ENCODE peak calls at places on chromosomes 7 and 10, in seven cellular contexts. One of them, this sample, is unnamed.

GRCh38 chr10:58665361-58665760 is 152.7 kb downstream of the BICC1 start:
- DNase-seq in H1: no peak
- DNase-seq in GM12878: no peak
- DNase-seq in K562: no peak
- DNase-seq in A549: no peak
- DNase-seq in HCT116: no peak
- DNase-seq in HepG2: no peak
- DNase-seq in this sample: no peak

GRCh38 chr7:131753620-131754222 is 197.3 kb upstream of the PODXL start:
- DNase-seq in H1: peak; percentile 66
- DNase-seq in HepG2: peak; percentile 13
- DNase-seq in K562: no peak
- DNase-seq in GM12878: no peak
- DNase-seq in HCT116: peak; percentile 22
- DNase-seq in A549: peak; percentile 52
- DNase-seq in this sample: no peak

GRCh38 chr7:19707240-19707639 is 1.6 kb downstream of the POLR1F start:
- DNase-seq in K562: peak; percentile 24
- DNase-seq in HepG2: peak; percentile 27
- DNase-seq in H1: no peak
- DNase-seq in A549: no peak
- DNase-seq in GM12878: no peak
- DNase-seq in HCT116: no peak
- DNase-seq in this sample: peak; percentile 15

GRCh38 chr10:43671659-43672555 is 23.2 kb upstream of the ZNF32 start:
- DNase-seq in GM12878: no peak
- DNase-seq in A549: peak; percentile 70
- DNase-seq in K562: peak; percentile 85
- DNase-seq in H1: peak; percentile 63
- DNase-seq in HepG2: peak; percentile 69
- DNase-seq in HCT116: peak; percentile 47
- DNase-seq in this sample: peak; percentile 75

GRCh38 chr7:69336976-69337375 is 261.3 kb upstream of the AUTS2 start:
- DNase-seq in A549: no peak
- DNase-seq in GM12878: no peak
- DNase-seq in K562: no peak
- DNase-seq in H1: no peak
- DNase-seq in HCT116: no peak
- DNase-seq in HepG2: no peak
- DNase-seq in this sample: no peak

GRCh38 chr7:45917658-45918057 is 3.4 kb downstream of the IGFBP3 start:
- DNase-seq in GM12878: no peak
- DNase-seq in HepG2: peak; percentile 28
- DNase-seq in H1: peak; percentile 96
- DNase-seq in A549: peak; percentile 69
- DNase-seq in HCT116: no peak
- DNase-seq in K562: peak; percentile 78
- DNase-seq in this sample: peak; percentile 64

GRCh38 chr10:54454271-54454670 is 346.8 kb downstream of the PCDH15 start:
- DNase-seq in H1: no peak
- DNase-seq in A549: no peak
- DNase-seq in GM12878: no peak
- DNase-seq in K562: no peak
- DNase-seq in HCT116: no peak
- DNase-seq in HepG2: no peak
- DNase-seq in this sample: no peak

GRCh38 chr10:49837096-49837495 is 75.0 kb upstream of the OGDHL start:
- DNase-seq in GM12878: no peak
- DNase-seq in HCT116: no peak
- DNase-seq in HepG2: peak; percentile 84
- DNase-seq in A549: peak; percentile 62
- DNase-seq in H1: no peak
- DNase-seq in K562: no peak
- DNase-seq in this sample: peak; percentile 31

GRCh38 chr10:97356918-97357317 is 22.4 kb upstream of the FRAT2 start:
- DNase-seq in HepG2: no peak
- DNase-seq in K562: no peak
- DNase-seq in H1: no peak
- DNase-seq in HCT116: no peak
- DNase-seq in GM12878: no peak
- DNase-seq in A549: no peak
- DNase-seq in this sample: no peak

GRCh38 chr7:119935418-119936025 is 337.5 kb upstream of the KCND2 start:
- DNase-seq in K562: no peak
- DNase-seq in HepG2: peak; percentile 21
- DNase-seq in H1: no peak
- DNase-seq in A549: peak; percentile 36
- DNase-seq in GM12878: no peak
- DNase-seq in HCT116: peak; percentile 32
- DNase-seq in this sample: peak; percentile 62

GRCh38 chr7:54802114-54802513 is 43.1 kb upstream of the SEC61G start:
- DNase-seq in HepG2: no peak
- DNase-seq in K562: no peak
- DNase-seq in H1: no peak
- DNase-seq in HCT116: no peak
- DNase-seq in A549: no peak
- DNase-seq in GM12878: no peak
- DNase-seq in this sample: no peak

GRCh38 chr7:138125598-138126111 is 49.4 kb downstream of the AKR1D1 start:
- DNase-seq in GM12878: peak; percentile 50
- DNase-seq in H1: no peak
- DNase-seq in A549: peak; percentile 14
- DNase-seq in HepG2: no peak
- DNase-seq in HCT116: no peak
- DNase-seq in K562: no peak
- DNase-seq in this sample: peak; percentile 6

GRCh38 chr7:146346096-146346495 is 229.5 kb downstream of the CNTNAP2 start:
- DNase-seq in GM12878: no peak
- DNase-seq in A549: no peak
- DNase-seq in HCT116: no peak
- DNase-seq in HepG2: no peak
- DNase-seq in K562: no peak
- DNase-seq in H1: no peak
- DNase-seq in this sample: no peak

GRCh38 chr7:18430810-18431209 is 64.7 kb upstream of the HDAC9 start:
- DNase-seq in GM12878: no peak
- DNase-seq in HepG2: no peak
- DNase-seq in A549: no peak
- DNase-seq in HCT116: no peak
- DNase-seq in H1: no peak
- DNase-seq in K562: no peak
- DNase-seq in this sample: no peak

GRCh38 chr10:88089498-88089897 is 226.1 kb downstream of the PTEN start:
- DNase-seq in A549: no peak
- DNase-seq in HepG2: no peak
- DNase-seq in K562: no peak
- DNase-seq in H1: no peak
- DNase-seq in GM12878: no peak
- DNase-seq in HCT116: no peak
- DNase-seq in this sample: no peak

GRCh38 chr10:37803269-37803668 is 54.1 kb downstream of the ZNF248 start:
- DNase-seq in A549: no peak
- DNase-seq in H1: no peak
- DNase-seq in HCT116: no peak
- DNase-seq in K562: no peak
- DNase-seq in HepG2: no peak
- DNase-seq in GM12878: no peak
- DNase-seq in this sample: no peak

GRCh38 chr7:11332186-11332864 is 358.7 kb downstream of the PHF14 start:
- DNase-seq in A549: no peak
- DNase-seq in H1: no peak
- DNase-seq in HepG2: no peak
- DNase-seq in K562: no peak
- DNase-seq in GM12878: peak; percentile 61
- DNase-seq in HCT116: no peak
- DNase-seq in this sample: no peak

GRCh38 chr7:45638916-45639315 is 64.7 kb downstream of the ADCY1 start:
- DNase-seq in HCT116: no peak
- DNase-seq in K562: no peak
- DNase-seq in A549: no peak
- DNase-seq in HepG2: peak; percentile 58
- DNase-seq in H1: no peak
- DNase-seq in GM12878: no peak
- DNase-seq in this sample: no peak

GRCh38 chr10:69952801-69953200 is 99.8 kb upstream of the MACROH2A2 start:
- DNase-seq in H1: no peak
- DNase-seq in K562: no peak
- DNase-seq in A549: no peak
- DNase-seq in HCT116: no peak
- DNase-seq in GM12878: no peak
- DNase-seq in HepG2: no peak
- DNase-seq in this sample: no peak

GRCh38 chr7:25481891-25482290 is 253.6 kb upstream of the NPVF start:
- DNase-seq in K562: no peak
- DNase-seq in HepG2: no peak
- DNase-seq in HCT116: no peak
- DNase-seq in GM12878: no peak
- DNase-seq in A549: no peak
- DNase-seq in H1: no peak
- DNase-seq in this sample: no peak

GRCh38 chr10:44975487-44976331 is 2.9 kb downstream of the DEPP1 start:
- DNase-seq in K562: peak; percentile 25
- DNase-seq in A549: peak; percentile 21
- DNase-seq in HepG2: peak; percentile 83
- DNase-seq in HCT116: peak; percentile 23
- DNase-seq in H1: peak; percentile 60
- DNase-seq in GM12878: no peak
- DNase-seq in this sample: peak; percentile 76

GRCh38 chr10:120827251-120827875 is 23.8 kb upstream of the WDR11 start:
- DNase-seq in H1: no peak
- DNase-seq in GM12878: no peak
- DNase-seq in K562: no peak
- DNase-seq in HCT116: no peak
- DNase-seq in A549: no peak
- DNase-seq in HepG2: no peak
- DNase-seq in this sample: no peak

GRCh38 chr7:133274265-133274664 is 21.4 kb downstream of the EXOC4 start:
- DNase-seq in K562: no peak
- DNase-seq in HCT116: no peak
- DNase-seq in HepG2: no peak
- DNase-seq in GM12878: no peak
- DNase-seq in H1: no peak
- DNase-seq in A549: no peak
- DNase-seq in this sample: no peak

GRCh38 chr7:44057849-44058758 is 7.3 kb downstream of the PGAM2 start:
- DNase-seq in HepG2: no peak
- DNase-seq in HCT116: no peak
- DNase-seq in A549: no peak
- DNase-seq in K562: no peak
- DNase-seq in GM12878: no peak
- DNase-seq in H1: no peak
- DNase-seq in this sample: no peak
- H3K4me2 ChIP-seq in HepG2: no peak overlapping the region
- H3K4me2 ChIP-seq in HCT116: no peak overlapping the region
- H3K4me2 ChIP-seq in A549: no peak overlapping the region
- H3K4me2 ChIP-seq in K562: no peak overlapping the region
- H3K4me2 ChIP-seq in GM12878: peak overlapping the region; percentile 26
- H3K4me2 ChIP-seq in H1: no peak overlapping the region
- H3K4me2 ChIP-seq in this sample: no peak overlapping the region

DNA sequence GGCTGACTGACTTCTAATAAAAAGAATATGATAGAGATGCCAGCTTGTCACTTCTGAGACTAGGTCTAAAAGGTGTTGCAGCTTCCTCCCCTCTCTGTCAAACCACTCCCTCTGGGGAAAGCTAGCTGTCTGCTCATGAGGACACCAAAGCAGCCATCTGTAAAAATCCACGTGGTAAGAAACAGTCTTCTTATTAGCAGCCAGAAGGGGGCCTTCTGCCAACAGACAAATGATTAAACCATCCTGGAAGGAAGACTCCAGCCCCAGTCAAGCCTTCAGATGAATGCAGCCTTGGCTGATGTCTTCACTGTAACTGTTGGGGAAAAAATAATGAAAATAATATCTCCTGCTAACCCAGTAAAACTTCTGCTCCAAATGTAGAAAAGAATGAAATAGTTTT is 41.9 kb upstream of the DAGLB start:
- DNase-seq in HepG2: peak; percentile 35
- DNase-seq in K562: no peak
- DNase-seq in GM12878: no peak
- DNase-seq in HCT116: peak; percentile 16
- DNase-seq in H1: no peak
- DNase-seq in A549: peak; percentile 62
- DNase-seq in this sample: no peak
- TF ChIP-seq CEBPB in HepG2: no peak
- TF ChIP-seq CEBPB in K562: no peak
- TF ChIP-seq CEBPB in GM12878: no peak
- TF ChIP-seq CEBPB in HCT116: no peak
- TF ChIP-seq CEBPB in H1: no peak
- TF ChIP-seq CEBPB in A549: no peak
- TF ChIP-seq CEBPB in this sample: no peak

GRCh38 chr10:114650266-114650665 is 7.8 kb downstream of the ABLIM1 start:
- DNase-seq in A549: no peak
- DNase-seq in HepG2: no peak
- DNase-seq in H1: no peak
- DNase-seq in HCT116: no peak
- DNase-seq in GM12878: no peak
- DNase-seq in K562: no peak
- DNase-seq in this sample: no peak
- H3K4me2 ChIP-seq in A549: peak overlapping the region; percentile 68
- H3K4me2 ChIP-seq in HepG2: peak overlapping the region; percentile 35
- H3K4me2 ChIP-seq in H1: no peak overlapping the region
- H3K4me2 ChIP-seq in HCT116: no peak overlapping the region
- H3K4me2 ChIP-seq in GM12878: no peak overlapping the region
- H3K4me2 ChIP-seq in K562: no peak overlapping the region
- H3K4me2 ChIP-seq in this sample: no peak overlapping the region

GRCh38 chr7:36216063-36216684 is 63.1 kb downstream of the EEPD1 start:
- DNase-seq in GM12878: no peak
- DNase-seq in HCT116: no peak
- DNase-seq in H1: no peak
- DNase-seq in K562: no peak
- DNase-seq in A549: no peak
- DNase-seq in HepG2: peak; percentile 75
- DNase-seq in this sample: peak; percentile 84
- TF ChIP-seq CEBPB in GM12878: no peak
- TF ChIP-seq CEBPB in HCT116: no peak
- TF ChIP-seq CEBPB in H1: no peak
- TF ChIP-seq CEBPB in K562: peak; percentile 91
- TF ChIP-seq CEBPB in A549: no peak
- TF ChIP-seq CEBPB in HepG2: peak; percentile 75
- TF ChIP-seq CEBPB in this sample: peak; percentile 78

DNA sequence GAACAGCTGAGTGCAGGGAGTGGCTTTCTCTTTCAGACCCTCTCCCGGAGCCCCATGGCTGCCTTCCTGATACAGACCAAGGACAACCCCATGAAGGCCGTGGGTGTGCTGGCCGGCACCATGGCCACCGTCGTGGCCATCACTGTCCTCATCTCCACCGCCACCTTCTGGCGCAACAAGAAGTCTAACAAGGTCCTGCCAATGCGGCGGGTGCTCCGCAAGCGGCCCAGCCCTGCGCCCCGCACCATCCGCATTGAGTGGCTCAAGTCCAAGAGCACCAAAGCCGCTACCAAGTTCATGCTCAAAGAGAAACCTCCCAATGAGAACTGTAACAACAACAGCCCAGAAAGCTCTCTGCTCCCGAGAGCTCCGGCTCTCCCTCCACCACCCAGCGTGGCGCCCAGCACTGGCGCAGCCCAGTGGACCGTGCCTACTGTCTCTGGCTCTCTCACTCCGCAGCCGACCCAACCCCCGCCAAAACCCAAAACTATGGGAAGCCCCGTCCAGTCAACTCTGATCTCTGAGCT is 11.2 kb downstream of the LRIT2 start:
- DNase-seq in GM12878: no peak
- DNase-seq in H1: peak; percentile 60
- DNase-seq in HCT116: no peak
- DNase-seq in K562: no peak
- DNase-seq in HepG2: no peak
- DNase-seq in A549: peak; percentile 25
- DNase-seq in this sample: no peak
- H3K4me2 ChIP-seq in GM12878: no peak overlapping the region
- H3K4me2 ChIP-seq in H1: no peak overlapping the region
- H3K4me2 ChIP-seq in HCT116: no peak overlapping the region
- H3K4me2 ChIP-seq in K562: peak overlapping the region; percentile 22
- H3K4me2 ChIP-seq in HepG2: no peak overlapping the region
- H3K4me2 ChIP-seq in A549: peak overlapping the region; percentile 39
- H3K4me2 ChIP-seq in this sample: no peak overlapping the region